ENCODE peak calls at places on chromosomes 7 and 10, in five cellular contexts. J is astrocyte, X is psoas muscle, L is mucosa of descending colon, V is RWPE2. M is an unnamed sample.

GRCh38 chr7:129862672-129863071 is 90.1 kb downstream of the UBE2H start:
- DNase-seq in L (no peak), X (no peak), J (no peak), V (no peak), M (no peak)

GRCh38 chr10:102347236-102347828 is 48.2 kb upstream of the NFKB2 start:
- DNase-seq in L (peak; percentile 43), V (no peak), J (peak; percentile 22), X (peak; percentile 50), M (no peak)

GRCh38 chr10:112827951-112828350 is 122.1 kb upstream of the TCF7L2 start:
- DNase-seq in L (no peak), X (no peak), V (no peak), J (no peak), M (peak; percentile 15)

GRCh38 chr7:157622408-157623221 is 285.8 kb downstream of the DNAJB6 start:
- DNase-seq in L (no peak), V (no peak), J (no peak), X (no peak), M (no peak)

GRCh38 chr7:119545118-119545517 is 727.9 kb upstream of the KCND2 start:
- DNase-seq in X (no peak), V (no peak), J (peak; percentile 82), L (no peak), M (no peak)

GRCh38 chr7:131027287-131027773 is 293.3 kb upstream of the KLF14 start:
- DNase-seq in X (peak; percentile 62), V (no peak), J (peak; percentile 45), L (no peak), M (no peak)

GRCh38 chr7:127821146-127821545 is 169.2 kb downstream of the SND1 start:
- DNase-seq in V (no peak), L (no peak), J (no peak), X (no peak), M (no peak)

GRCh38 chr7:116097365-116098009 is 66.9 kb upstream of the TFEC start:
- DNase-seq in V (no peak), X (no peak), J (peak; percentile 84), L (no peak), M (peak; percentile 30)

GRCh38 chr10:77820349-77820748 is 106.2 kb downstream of the DLG5 start:
- DNase-seq in L (no peak), J (peak; percentile 36), X (no peak), V (no peak), M (peak; percentile 26)

GRCh38 chr10:108275895-108276685 is 1111.6 kb upstream of the SORCS1 start:
- DNase-seq in X (no peak), L (no peak), J (no peak), V (no peak), M (no peak)

GRCh38 chr7:107972075-107972482 is 30.9 kb downstream of the LAMB1 start:
- DNase-seq in X (no peak), V (no peak), J (peak; percentile 64), L (no peak), M (no peak)

GRCh38 chr10:33337335-33337854 is 2.9 kb upstream of the NRP1 start:
- DNase-seq in V (no peak), L (peak; percentile 21), X (no peak), J (peak; percentile 81), M (no peak)

GRCh38 chr10:93916257-93917063 is 22.7 kb downstream of the SLC35G1 start:
- DNase-seq in L (no peak), X (no peak), V (no peak), J (peak; percentile 31), M (no peak)

GRCh38 chr7:82530361-82530760 is 86.8 kb upstream of the CACNA2D1 start:
- DNase-seq in J (peak; percentile 75), L (no peak), X (no peak), V (no peak), M (no peak)

GRCh38 chr10:30842185-30842584 is 189.5 kb downstream of the ZNF438 start:
- DNase-seq in V (no peak), X (no peak), J (no peak), L (no peak), M (no peak)

GRCh38 chr7:66758964-66759628 is 18.6 kb downstream of the RABGEF1 start:
- DNase-seq in L (no peak), X (no peak), J (no peak), V (no peak), M (no peak)

GRCh38 chr7:31079126-31079918 is 27.2 kb downstream of the ADCYAP1R1 start:
- DNase-seq in J (no peak), L (no peak), V (peak; percentile 24), X (no peak), M (no peak)

GRCh38 chr10:68871731-68872342 is 29.3 kb upstream of the DDX50 start:
- DNase-seq in L (no peak), X (no peak), V (no peak), J (peak; percentile 94), M (no peak)

GRCh38 chr7:149821191-149822148 is 16.7 kb upstream of the ZNF862 start:
- DNase-seq in J (no peak), V (peak; percentile 49), X (peak; percentile 11), L (peak; percentile 54), M (no peak)
- H3K4me1 ChIP-seq in J (no peaks in the 10 kb centered on the region), V (no peaks in the 10 kb centered on the region), X (no peaks in the 10 kb centered on the region), L (peaks cover 9% of the 10 kb centered on the region), M (no peaks in the 10 kb centered on the region)

GRCh38 chr7:2321020-2321419 is 6.8 kb upstream of the SNX8 start:
- DNase-seq in L (no peak), X (no peak), J (no peak), V (no peak), M (no peak)
- TF ChIP-seq CTCF in L (no peak), X (no peak), J (peak; percentile 11), V (peak; percentile 43), M (peak; percentile 37)

GRCh38 chr10:109899578-109900355 is 23.5 kb downstream of the XPNPEP1 start:
- DNase-seq in L (no peak), V (no peak), J (peak; percentile 71), X (no peak), M (no peak)

GRCh38 chr10:109895095-109895818 is 28.1 kb downstream of the XPNPEP1 start:
- DNase-seq in L (peak; percentile 49), J (peak; percentile 92), X (peak; percentile 69), V (no peak), M (no peak)

GRCh38 chr10:109895848-109896247 is 27.5 kb downstream of the XPNPEP1 start:
- DNase-seq in X (no peak), J (no peak), V (no peak), L (no peak), M (no peak)

GRCh38 chr10:109898007-109898406 is 25.3 kb downstream of the XPNPEP1 start:
- DNase-seq in J (no peak), L (no peak), X (no peak), V (no peak), M (no peak)

DNA sequence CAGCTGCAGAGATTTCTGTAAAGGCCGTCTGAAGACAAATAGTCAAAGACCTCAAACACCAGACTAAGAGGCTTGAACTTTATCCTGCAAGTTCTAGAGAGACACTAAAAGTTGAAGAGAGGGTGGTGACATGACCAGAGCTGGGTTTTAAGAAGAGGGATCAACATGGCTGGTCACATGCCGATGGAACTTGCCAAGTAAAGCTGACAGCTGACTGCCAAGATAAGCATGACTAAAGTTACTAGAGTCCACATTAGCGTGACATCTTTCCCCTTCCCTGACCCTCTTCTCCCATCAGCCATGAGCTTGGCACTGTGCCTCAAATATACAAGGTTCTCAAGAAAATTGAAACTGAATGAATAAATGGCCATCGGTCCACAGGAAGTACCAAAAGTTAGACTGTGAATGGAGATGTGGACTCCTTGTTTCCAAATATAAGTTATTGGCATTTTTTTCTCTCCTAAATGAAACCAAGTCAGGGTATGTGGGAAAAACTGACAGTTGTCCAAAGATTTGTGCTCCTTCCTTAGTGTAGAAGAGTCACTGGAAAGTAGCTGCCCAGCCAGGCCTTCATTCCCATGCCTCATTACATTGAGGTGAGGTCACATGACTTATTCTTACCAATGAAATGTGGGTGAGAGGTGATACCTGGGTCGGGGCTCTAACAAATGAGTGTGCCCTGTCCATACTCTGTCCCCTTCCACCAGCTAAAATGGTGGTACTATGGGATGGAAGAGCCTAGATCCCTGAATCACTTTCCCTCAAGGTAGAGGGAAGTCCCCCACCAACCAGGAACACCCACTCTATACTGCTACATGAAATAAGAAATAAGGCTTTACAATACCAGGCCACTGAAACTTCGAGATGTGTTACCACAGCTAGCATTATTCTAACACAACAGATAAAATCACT is 24.4 kb downstream of the XPNPEP1 start:
- DNase-seq in J (peak; percentile 30), L (no peak), V (no peak), X (no peak), M (no peak)
- H3K4me1 ChIP-seq in J (peaks cover 46% of the 10 kb centered on the region), L (peaks cover 29% of the 10 kb centered on the region), V (peaks cover 14% of the 10 kb centered on the region), X (peaks cover 67% of the 10 kb centered on the region), M (peaks cover 56% of the 10 kb centered on the region)

GRCh38 chr7:49483142-49483541 is 290.3 kb upstream of the VWC2 start:
- DNase-seq in V (no peak), L (peak; percentile 61), J (no peak), X (no peak), M (no peak)
- TF ChIP-seq CTCF in V (no peak), L (no peak), J (no peak), X (no peak), M (peak; percentile 41)